ENCODE peak calls at places on chromosomes 1 and 21, in ten cellular contexts. N is WTC11; I is RPMI8226; Q is tibial nerve; U is lower lobe of right lung; K is right cardiac atrium; Z is PC-9; E is activated naive CD8-positive, alpha-beta T cell treated with anti-CD3 and anti-CD28 coated beads, Interleukin-2, amount 50 U/mL, for 24 hours; R is dorsolateral prefrontal cortex; F is hepatocyte. X is an unnamed sample.

GRCh38 chr1:172647987-172648386 is 10.9 kb upstream of the FASLG start:
- DNase-seq in N (no peak), I (no peak), Q (no peak), U (no peak), K (no peak), Z (no peak), E (no peak), R (no peak), F (no peak), X (no peak)

GRCh38 chr1:203335503-203335902 is 15.4 kb downstream of the FMOD start:
- DNase-seq in N (no peak), I (no peak), Q (no peak), U (no peak), K (no peak), Z (no peak), E (no peak), R (no peak), F (no peak), X (no peak)

GRCh38 chr1:206582537-206583460 is 29.5 kb downstream of the EIF2D start:
- DNase-seq in N (no peak), I (no peak), Q (no peak), U (no peak), K (no peak), Z (no peak), E (peak), R (no peak), F (no peak), X (no peak)

GRCh38 chr1:16019580-16020277 is 1.9 kb upstream of the HSPB7 start:
- DNase-seq in N (no peak), I (no peak), Q (no peak), U (no peak), K (peak), Z (no peak), E (no peak), R (no peak), F (peak), X (no peak)

GRCh38 chr21:42159560-42160110 is 59.3 kb upstream of the ABCG1 start:
- DNase-seq in N (no peak), I (no peak), Q (no peak), U (no peak), K (no peak), Z (no peak), E (no peak), R (no peak), F (no peak), X (no peak)

GRCh38 chr1:96845464-96845863 is 123.9 kb downstream of the PTBP2 start:
- DNase-seq in N (peak), I (peak), Q (no peak), U (no peak), K (peak), Z (no peak), E (peak), R (no peak), F (peak), X (peak)

GRCh38 chr1:84370831-84371394 is 27.4 kb upstream of the DNASE2B start:
- DNase-seq in N (no peak), I (no peak), Q (no peak), U (no peak), K (no peak), Z (no peak), E (no peak), R (no peak), F (no peak), X (no peak)

GRCh38 chr21:35202431-35202830 is 153.3 kb upstream of the RUNX1 start:
- DNase-seq in N (no peak), I (no peak), Q (no peak), U (no peak), K (no peak), Z (no peak), E (no peak), R (no peak), F (no peak), X (no peak)

GRCh38 chr21:43948740-43949498 is 63.2 kb upstream of the TRAPPC10 start:
- DNase-seq in N (no peak), I (no peak), Q (no peak), U (no peak), K (no peak), Z (no peak), E (no peak), R (no peak), F (no peak), X (no peak)

GRCh38 chr1:1085171-1085841 is 11.2 kb upstream of the RNF223 start:
- DNase-seq in N (no peak), I (no peak), Q (no peak), U (no peak), K (peak), Z (no peak), E (no peak), R (peak), F (peak), X (no peak)

GRCh38 chr1:31712041-31712440 is 8.2 kb upstream of the COL16A1 start:
- DNase-seq in N (no peak), I (no peak), Q (no peak), U (no peak), K (peak), Z (no peak), E (no peak), R (no peak), F (no peak), X (peak)

GRCh38 chr1:201504799-201505504 is 2.0 kb downstream of the CSRP1 start:
- DNase-seq in N (no peak), I (peak), Q (no peak), U (no peak), K (peak), Z (no peak), E (no peak), R (no peak), F (peak), X (no peak)

GRCh38 chr21:41768371-41769042 is 1.7 kb upstream of the RIPK4 start:
- DNase-seq in N (peak), I (peak), Q (no peak), U (peak), K (no peak), Z (peak), E (peak), R (peak), F (peak), X (peak)

GRCh38 chr1:55071477-55071876 is 32.1 kb downstream of the PCSK9 start:
- DNase-seq in N (peak), I (peak), Q (no peak), U (no peak), K (no peak), Z (no peak), E (no peak), R (no peak), F (peak), X (peak)

GRCh38 chr1:18890704-18891103 is 11.7 kb downstream of the ALDH4A1 start:
- DNase-seq in N (no peak), I (no peak), Q (no peak), U (no peak), K (no peak), Z (no peak), E (no peak), R (no peak), F (no peak), X (no peak)

GRCh38 chr1:215958836-215959235 is 391.7 kb downstream of the KCTD3 start:
- DNase-seq in N (no peak), I (no peak), Q (no peak), U (no peak), K (no peak), Z (no peak), E (no peak), R (no peak), F (no peak), X (no peak)

GRCh38 chr1:51548986-51549619 is 30.0 kb upstream of the EPS15 start:
- DNase-seq in N (no peak), I (peak), Q (no peak), U (no peak), K (no peak), Z (no peak), E (no peak), R (no peak), F (no peak), X (no peak)

GRCh38 chr1:52955129-52955970 is 28.3 kb downstream of the SCP2 start:
- DNase-seq in N (no peak), I (peak), Q (no peak), U (no peak), K (no peak), Z (no peak), E (no peak), R (no peak), F (peak), X (peak)

GRCh38 chr1:78779831-78780230 is 130.2 kb downstream of the IFI44 start:
- DNase-seq in N (no peak), I (no peak), Q (no peak), U (no peak), K (no peak), Z (no peak), E (no peak), R (no peak), F (no peak), X (no peak)

GRCh38 chr1:162632743-162633326 is 571 bp downstream of the DDR2 start:
- DNase-seq in N (no peak), I (no peak), Q (no peak), U (no peak), K (peak), Z (no peak), E (no peak), R (no peak), F (peak), X (no peak)

GRCh38 chr1:66278260-66279046 is 255.5 kb upstream of the SGIP1 start:
- DNase-seq in N (no peak), I (peak), Q (no peak), U (no peak), K (no peak), Z (no peak), E (no peak), R (peak), F (no peak), X (no peak)

GRCh38 chr1:205172729-205173366 is 38.7 kb downstream of the DSTYK start:
- DNase-seq in N (no peak), I (no peak), Q (no peak), U (no peak), K (no peak), Z (peak), E (no peak), R (no peak), F (peak), X (no peak)

GRCh38 chr1:232571523-232571922 is 58.4 kb downstream of the SIPA1L2 start:
- DNase-seq in N (no peak), I (no peak), Q (no peak), U (no peak), K (no peak), Z (no peak), E (no peak), R (no peak), F (no peak), X (no peak)

GRCh38 chr1:3943806-3944620 is 43.9 kb upstream of the C1orf174 start:
- DNase-seq in N (no peak), I (no peak), Q (no peak), U (no peak), K (no peak), Z (no peak), E (no peak), R (no peak), F (no peak), X (no peak)